ENCODE peak calls at places on chromosomes 4 and X, in six cellular contexts. One of them, this sample, is unnamed.

GRCh38 chr4:185578284-185578683 is 43.0 kb upstream of the PDLIM3 start:
- DNase-seq in neural progenitor cell: no peak
- DNase-seq in CD8-positive, alpha-beta T cell: no peak
- DNase-seq in omental fat pad: no peak
- DNase-seq in astrocyte: no peak
- DNase-seq in suprapubic skin: no peak
- DNase-seq in this sample: no peak

GRCh38 chr4:57191523-57192034 is 81.4 kb upstream of the IGFBP7 start:
- DNase-seq in omental fat pad: no peak
- DNase-seq in suprapubic skin: no peak
- DNase-seq in CD8-positive, alpha-beta T cell: no peak
- DNase-seq in neural progenitor cell: no peak
- DNase-seq in astrocyte: peak; percentile 17
- DNase-seq in this sample: no peak

GRCh38 chr4:1329408-1330371 is 17.3 kb upstream of the UVSSA start:
- DNase-seq in suprapubic skin: no peak
- DNase-seq in CD8-positive, alpha-beta T cell: no peak
- DNase-seq in astrocyte: peak; percentile 75
- DNase-seq in neural progenitor cell: no peak
- DNase-seq in omental fat pad: no peak
- DNase-seq in this sample: no peak

GRCh38 chr4:88672987-88673386 is 24.6 kb downstream of the NAP1L5 start:
- DNase-seq in suprapubic skin: no peak
- DNase-seq in omental fat pad: no peak
- DNase-seq in astrocyte: no peak
- DNase-seq in CD8-positive, alpha-beta T cell: no peak
- DNase-seq in neural progenitor cell: peak; percentile 54
- DNase-seq in this sample: peak; percentile 37

GRCh38 chr4:156169861-156170260 is 216.2 kb upstream of the CTSO start:
- DNase-seq in omental fat pad: no peak
- DNase-seq in astrocyte: peak; percentile 9
- DNase-seq in suprapubic skin: no peak
- DNase-seq in neural progenitor cell: peak; percentile 66
- DNase-seq in CD8-positive, alpha-beta T cell: no peak
- DNase-seq in this sample: no peak

GRCh38 chr4:81684357-81684756 is 212.7 kb upstream of the RASGEF1B start:
- DNase-seq in astrocyte: no peak
- DNase-seq in suprapubic skin: no peak
- DNase-seq in neural progenitor cell: no peak
- DNase-seq in CD8-positive, alpha-beta T cell: no peak
- DNase-seq in omental fat pad: no peak
- DNase-seq in this sample: no peak

GRCh38 chrX:100410901-100411801 is 1.1 kb upstream of the PCDH19 start:
- DNase-seq in CD8-positive, alpha-beta T cell: no peak
- DNase-seq in astrocyte: no peak
- DNase-seq in neural progenitor cell: peak; percentile 47
- DNase-seq in suprapubic skin: no peak
- DNase-seq in omental fat pad: no peak
- DNase-seq in this sample: no peak

GRCh38 chr4:33873791-33874190 is 2370.5 kb downstream of the ARAP2 start:
- DNase-seq in omental fat pad: no peak
- DNase-seq in suprapubic skin: no peak
- DNase-seq in CD8-positive, alpha-beta T cell: no peak
- DNase-seq in neural progenitor cell: no peak
- DNase-seq in astrocyte: no peak
- DNase-seq in this sample: no peak

GRCh38 chr4:178309890-178310289 is 867.7 kb upstream of the AGA start:
- DNase-seq in CD8-positive, alpha-beta T cell: no peak
- DNase-seq in neural progenitor cell: no peak
- DNase-seq in astrocyte: no peak
- DNase-seq in suprapubic skin: no peak
- DNase-seq in omental fat pad: no peak
- DNase-seq in this sample: no peak

GRCh38 chrX:81377329-81377728 is 175.4 kb downstream of the SH3BGRL start:
- DNase-seq in neural progenitor cell: peak; percentile 4
- DNase-seq in CD8-positive, alpha-beta T cell: no peak
- DNase-seq in omental fat pad: no peak
- DNase-seq in suprapubic skin: no peak
- DNase-seq in astrocyte: peak; percentile 2
- DNase-seq in this sample: no peak

GRCh38 chr4:113223001-113223400 is 173.5 kb downstream of the ANK2 start:
- DNase-seq in astrocyte: no peak
- DNase-seq in CD8-positive, alpha-beta T cell: no peak
- DNase-seq in suprapubic skin: no peak
- DNase-seq in omental fat pad: no peak
- DNase-seq in neural progenitor cell: no peak
- DNase-seq in this sample: no peak

GRCh38 chr4:185018834-185019450 is 652 bp downstream of the HELT start:
- DNase-seq in suprapubic skin: no peak
- DNase-seq in CD8-positive, alpha-beta T cell: no peak
- DNase-seq in neural progenitor cell: peak; percentile 42
- DNase-seq in astrocyte: no peak
- DNase-seq in omental fat pad: no peak
- DNase-seq in this sample: no peak

GRCh38 chr4:1056671-1057402 is 45.4 kb downstream of the FGFRL1 start:
- DNase-seq in neural progenitor cell: no peak
- DNase-seq in suprapubic skin: peak; percentile 42
- DNase-seq in omental fat pad: no peak
- DNase-seq in astrocyte: no peak
- DNase-seq in CD8-positive, alpha-beta T cell: no peak
- DNase-seq in this sample: no peak

GRCh38 chr4:86032476-86033022 is 327.3 kb downstream of the MAPK10 start:
- DNase-seq in suprapubic skin: no peak
- DNase-seq in neural progenitor cell: no peak
- DNase-seq in CD8-positive, alpha-beta T cell: no peak
- DNase-seq in astrocyte: peak; percentile 95
- DNase-seq in omental fat pad: no peak
- DNase-seq in this sample: no peak

GRCh38 chrX:39336709-39337294 is 535.5 kb downstream of the MID1IP1 start:
- DNase-seq in astrocyte: no peak
- DNase-seq in omental fat pad: no peak
- DNase-seq in CD8-positive, alpha-beta T cell: no peak
- DNase-seq in neural progenitor cell: no peak
- DNase-seq in suprapubic skin: no peak
- DNase-seq in this sample: no peak

DNA sequence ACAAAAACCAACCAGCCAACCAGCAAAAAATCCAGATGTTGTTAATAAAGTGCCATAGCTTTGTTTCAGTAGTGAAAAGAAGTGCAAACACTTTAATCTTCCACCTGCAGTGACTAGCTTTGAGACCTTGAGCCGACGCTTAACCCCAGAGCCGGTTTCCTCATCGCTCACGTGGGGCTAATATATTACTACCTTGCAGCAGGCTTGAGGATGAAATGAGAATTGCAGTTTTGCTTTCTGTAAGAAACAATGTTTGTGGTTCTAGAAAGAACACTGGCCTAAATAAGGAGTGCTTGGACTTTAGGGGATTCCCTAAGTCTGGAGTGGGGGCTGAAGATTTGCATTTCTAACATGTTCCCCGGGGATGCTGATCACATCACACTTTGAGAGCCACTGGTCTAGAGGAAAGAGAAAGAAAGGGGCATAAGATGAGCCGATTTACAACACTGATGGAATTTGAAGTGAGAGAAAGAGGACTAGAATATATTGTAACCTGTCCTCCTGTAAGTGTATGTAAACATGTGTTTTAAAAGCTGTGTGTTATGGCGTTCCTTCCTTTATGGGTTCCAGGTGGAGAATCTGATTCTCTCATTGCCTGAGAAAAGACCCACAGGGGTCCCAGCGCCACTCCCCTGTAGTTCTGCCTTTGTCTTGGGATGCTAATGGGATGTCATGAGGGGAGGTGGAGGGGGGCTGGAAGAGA is 1.4 kb downstream of the FGF2 start:
- DNase-seq in CD8-positive, alpha-beta T cell: no peak
- DNase-seq in omental fat pad: peak; percentile 39
- DNase-seq in neural progenitor cell: peak; percentile 85
- DNase-seq in astrocyte: peak; percentile 64
- DNase-seq in suprapubic skin: peak; percentile 68
- DNase-seq in this sample: no peak
- TF ChIP-seq CTCF in CD8-positive, alpha-beta T cell: no peak
- TF ChIP-seq CTCF in omental fat pad: no peak
- TF ChIP-seq CTCF in neural progenitor cell: no peak
- TF ChIP-seq CTCF in astrocyte: peak; percentile 38
- TF ChIP-seq CTCF in suprapubic skin: peak; percentile 12
- TF ChIP-seq CTCF in this sample: peak; percentile 51

DNA sequence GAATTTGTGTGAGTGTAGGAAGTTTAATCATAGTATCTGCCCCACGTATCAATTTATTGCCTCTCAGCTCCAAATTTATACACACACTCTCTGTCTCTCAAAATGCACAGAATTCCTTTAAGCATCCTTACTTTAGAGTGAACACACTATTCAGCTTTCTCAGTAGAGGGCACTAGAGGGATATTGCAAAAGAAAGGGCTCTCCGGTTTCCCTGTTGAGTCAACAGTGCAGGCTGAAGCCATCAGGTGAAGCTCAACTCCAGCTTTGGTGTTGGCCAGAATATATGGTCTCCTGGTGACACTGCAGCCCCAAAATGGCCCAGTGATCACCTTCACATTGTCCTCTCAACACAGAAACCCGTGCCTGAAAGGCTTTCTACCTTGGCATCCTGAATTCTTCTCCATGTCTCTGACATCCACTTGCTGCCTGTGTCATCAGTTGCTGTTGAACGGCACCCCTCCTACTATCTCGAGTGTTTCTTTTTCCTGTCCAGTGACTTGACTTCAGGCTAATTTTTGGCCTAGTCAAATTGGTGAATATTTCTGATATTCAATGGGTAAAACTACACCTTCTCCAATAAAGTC is 670.5 kb downstream of the GABRG1 start:
- DNase-seq in omental fat pad: no peak
- DNase-seq in CD8-positive, alpha-beta T cell: no peak
- DNase-seq in suprapubic skin: no peak
- DNase-seq in astrocyte: peak; percentile 0
- DNase-seq in neural progenitor cell: peak; percentile 68
- DNase-seq in this sample: no peak
- TF ChIP-seq CTCF in omental fat pad: no peak
- TF ChIP-seq CTCF in CD8-positive, alpha-beta T cell: no peak
- TF ChIP-seq CTCF in suprapubic skin: no peak
- TF ChIP-seq CTCF in astrocyte: peak; percentile 34
- TF ChIP-seq CTCF in neural progenitor cell: peak; percentile 70
- TF ChIP-seq CTCF in this sample: peak; percentile 74

DNA sequence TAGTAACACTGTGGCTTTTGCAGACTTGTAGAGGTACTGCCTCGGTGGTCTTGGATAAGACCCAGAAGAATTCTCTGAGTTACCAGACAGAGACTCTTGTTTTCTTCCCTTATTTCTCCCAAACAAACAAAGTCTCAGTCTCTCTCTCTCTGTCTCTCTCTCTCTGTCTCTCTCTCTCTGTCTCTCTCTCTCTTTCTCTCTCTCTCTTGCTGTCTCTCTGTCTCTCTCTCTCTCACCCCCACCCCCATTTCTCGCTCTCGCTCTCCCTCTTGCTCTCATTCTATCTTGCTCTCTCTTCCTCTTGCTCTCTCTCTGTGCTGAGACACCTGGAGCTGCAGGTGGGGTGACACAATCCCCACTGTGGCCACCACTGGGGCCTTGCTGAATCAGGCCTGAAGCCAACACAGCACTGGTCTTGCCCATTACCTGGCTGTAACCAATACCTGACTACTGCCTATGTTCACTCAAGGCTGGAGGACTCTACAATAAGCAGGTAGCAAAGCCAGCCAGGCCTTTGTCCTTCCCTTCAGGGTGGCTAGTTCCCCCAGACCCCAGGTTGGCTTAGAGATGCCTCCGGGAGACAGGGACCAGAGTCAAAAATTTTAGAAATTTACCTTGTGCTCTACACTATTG is 12.3 kb downstream of the LOC101059915 start:
- DNase-seq in neural progenitor cell: no peak
- DNase-seq in CD8-positive, alpha-beta T cell: no peak
- DNase-seq in astrocyte: no peak
- DNase-seq in omental fat pad: no peak
- DNase-seq in suprapubic skin: no peak
- DNase-seq in this sample: no peak
- TF ChIP-seq CTCF in neural progenitor cell: no peak
- TF ChIP-seq CTCF in CD8-positive, alpha-beta T cell: no peak
- TF ChIP-seq CTCF in astrocyte: no peak
- TF ChIP-seq CTCF in omental fat pad: no peak
- TF ChIP-seq CTCF in suprapubic skin: no peak
- TF ChIP-seq CTCF in this sample: no peak

GRCh38 chr4:71532407-71532806 is 193.6 kb downstream of the SLC4A4 start:
- DNase-seq in neural progenitor cell: no peak
- DNase-seq in astrocyte: no peak
- DNase-seq in suprapubic skin: no peak
- DNase-seq in CD8-positive, alpha-beta T cell: no peak
- DNase-seq in omental fat pad: no peak
- DNase-seq in this sample: no peak

GRCh38 chr4:71520850-71521249 is 182.0 kb downstream of the SLC4A4 start:
- DNase-seq in astrocyte: peak; percentile 20
- DNase-seq in CD8-positive, alpha-beta T cell: no peak
- DNase-seq in omental fat pad: no peak
- DNase-seq in neural progenitor cell: no peak
- DNase-seq in suprapubic skin: no peak
- DNase-seq in this sample: no peak

GRCh38 chr4:71524746-71525145 is 185.9 kb downstream of the SLC4A4 start:
- DNase-seq in astrocyte: no peak
- DNase-seq in omental fat pad: no peak
- DNase-seq in suprapubic skin: no peak
- DNase-seq in neural progenitor cell: no peak
- DNase-seq in CD8-positive, alpha-beta T cell: no peak
- DNase-seq in this sample: no peak

DNA sequence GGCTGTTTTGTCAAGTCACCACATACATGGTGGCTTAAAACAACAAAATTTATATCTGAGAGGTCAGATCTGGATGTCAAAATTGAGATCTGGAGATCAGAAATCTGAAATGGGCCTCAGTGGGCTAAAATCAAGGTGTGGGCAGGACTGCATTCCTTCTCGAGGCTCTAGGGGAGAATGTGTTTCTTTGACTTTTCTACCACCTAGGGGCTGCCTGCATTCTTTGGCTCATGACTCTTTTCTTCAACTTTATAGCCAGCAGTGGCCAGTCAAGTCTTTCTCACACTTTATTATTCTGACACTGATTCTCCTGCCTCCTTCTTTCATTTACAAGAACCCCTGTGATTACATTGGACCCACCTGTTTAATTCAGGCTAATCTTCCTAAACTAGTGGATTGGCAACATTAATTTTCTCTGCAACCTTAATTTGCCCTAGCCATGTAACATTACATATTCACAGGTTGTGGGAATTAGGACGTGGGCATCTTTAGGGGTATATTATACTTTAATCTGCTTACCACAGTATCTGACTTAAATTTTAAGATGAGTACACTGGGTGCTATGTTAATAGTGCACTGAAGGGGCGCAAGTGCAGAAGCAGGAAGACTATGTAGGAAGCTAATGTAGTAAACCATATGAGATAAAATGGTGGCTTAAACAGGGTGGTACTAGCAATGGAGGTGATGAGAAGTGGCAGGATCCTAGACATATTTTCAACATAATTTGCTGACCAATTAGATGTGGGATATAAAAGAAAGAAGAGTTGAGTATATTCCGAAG is 188.0 kb downstream of the SLC4A4 start:
- DNase-seq in CD8-positive, alpha-beta T cell: no peak
- DNase-seq in suprapubic skin: no peak
- DNase-seq in omental fat pad: no peak
- DNase-seq in astrocyte: no peak
- DNase-seq in neural progenitor cell: peak; percentile 46
- DNase-seq in this sample: no peak
- TF ChIP-seq CTCF in CD8-positive, alpha-beta T cell: no peak
- TF ChIP-seq CTCF in suprapubic skin: no peak
- TF ChIP-seq CTCF in omental fat pad: no peak
- TF ChIP-seq CTCF in astrocyte: no peak
- TF ChIP-seq CTCF in neural progenitor cell: peak; percentile 21
- TF ChIP-seq CTCF in this sample: peak; percentile 38

GRCh38 chr4:37889849-37890500 is 909 bp upstream of the TBC1D1 start:
- DNase-seq in omental fat pad: no peak
- DNase-seq in astrocyte: no peak
- DNase-seq in neural progenitor cell: peak; percentile 31
- DNase-seq in CD8-positive, alpha-beta T cell: no peak
- DNase-seq in suprapubic skin: no peak
- DNase-seq in this sample: no peak
- TF ChIP-seq CTCF in omental fat pad: no peak
- TF ChIP-seq CTCF in astrocyte: no peak
- TF ChIP-seq CTCF in neural progenitor cell: no peak
- TF ChIP-seq CTCF in CD8-positive, alpha-beta T cell: no peak
- TF ChIP-seq CTCF in suprapubic skin: no peak
- TF ChIP-seq CTCF in this sample: no peak